ENCODE peak calls at places on chromosomes 2 and 18, in eight cellular contexts. B is HCT116, Q is neural progenitor cell, N is OCI-LY7, Z is GM23338, V is GM23248, P is PC-3, Y is MM.1S. C is an unnamed sample.

GRCh38 chr2:172677363-172677762 is 58.3 kb upstream of the RAPGEF4 start:
- DNase-seq in B (no peak), Q (no peak), N (no peak), Z (no peak), V (no peak), P (no peak), Y (no peak), C (no peak)

GRCh38 chr2:72917138-72917874 is at the start of gene EMX1:
- DNase-seq in B (peak), Q (peak), N (peak), Z (peak), V (peak), P (peak), Y (peak), C (peak)

GRCh38 chr18:74128114-74128513 is 19.5 kb downstream of the FBXO15 start:
- DNase-seq in B (no peak), Q (peak), N (no peak), Z (no peak), V (no peak), P (no peak), Y (no peak), C (no peak)

GRCh38 chr2:189096769-189097447 is 82.7 kb downstream of the COL5A2 start:
- DNase-seq in B (peak), Q (no peak), N (no peak), Z (no peak), V (peak), P (peak), Y (no peak), C (peak)

GRCh38 chr2:59389240-59389639 is 1148.1 kb upstream of the FANCL start:
- DNase-seq in B (no peak), Q (no peak), N (no peak), Z (no peak), V (peak), P (no peak), Y (no peak), C (peak)

GRCh38 chr2:233563663-233564430 is 2.7 kb downstream of the USP40 start:
- DNase-seq in B (no peak), Q (no peak), N (no peak), Z (no peak), V (peak), P (no peak), Y (no peak), C (no peak)

GRCh38 chr2:73059106-73059505 is 12.4 kb downstream of the SFXN5 start:
- DNase-seq in B (no peak), Q (no peak), N (no peak), Z (no peak), V (no peak), P (no peak), Y (no peak), C (no peak)

GRCh38 chr2:172446524-172447063 is 19.2 kb downstream of the ITGA6 start:
- DNase-seq in B (no peak), Q (no peak), N (no peak), Z (no peak), V (no peak), P (peak), Y (peak), C (no peak)

GRCh38 chr18:68121308-68121707 is 593.6 kb downstream of the TMX3 start:
- DNase-seq in B (no peak), Q (peak), N (no peak), Z (peak), V (no peak), P (peak), Y (no peak), C (no peak)

GRCh38 chr2:201622306-201622705 is 21.0 kb downstream of the TMEM237 start:
- DNase-seq in B (no peak), Q (no peak), N (no peak), Z (no peak), V (no peak), P (no peak), Y (no peak), C (no peak)

GRCh38 chr2:218026676-218027425 is 24.1 kb upstream of the TNS1 start:
- DNase-seq in B (no peak), Q (no peak), N (no peak), Z (no peak), V (no peak), P (no peak), Y (no peak), C (no peak)

GRCh38 chr2:38765149-38765548 is 12.9 kb upstream of the GEMIN6 start:
- DNase-seq in B (no peak), Q (no peak), N (no peak), Z (no peak), V (peak), P (peak), Y (no peak), C (no peak)

GRCh38 chr2:59726226-59726800 is 827.1 kb downstream of the BCL11A start:
- DNase-seq in B (no peak), Q (peak), N (no peak), Z (no peak), V (no peak), P (no peak), Y (peak), C (no peak)

GRCh38 chr2:234730066-234730640 is 221.7 kb upstream of the SH3BP4 start:
- DNase-seq in B (no peak), Q (peak), N (no peak), Z (no peak), V (no peak), P (no peak), Y (no peak), C (no peak)

GRCh38 chr18:39366086-39366485 is 1800.5 kb upstream of the CELF4 start:
- DNase-seq in B (no peak), Q (no peak), N (no peak), Z (no peak), V (no peak), P (no peak), Y (no peak), C (no peak)

GRCh38 chr18:35835838-35836237 is 136.6 kb upstream of the RMP24 start:
- DNase-seq in B (no peak), Q (no peak), N (no peak), Z (no peak), V (no peak), P (no peak), Y (no peak), C (no peak)

GRCh38 chr2:12547771-12548170 is 169.0 kb upstream of the TRIB2 start:
- DNase-seq in B (no peak), Q (peak), N (no peak), Z (peak), V (no peak), P (no peak), Y (no peak), C (no peak)

GRCh38 chr2:143229411-143229810 is 100.2 kb downstream of the ARHGAP15 start:
- DNase-seq in B (no peak), Q (peak), N (no peak), Z (peak), V (no peak), P (no peak), Y (no peak), C (no peak)

GRCh38 chr18:11071300-11071699 is 78.1 kb downstream of the PIEZO2 start:
- DNase-seq in B (no peak), Q (no peak), N (no peak), Z (no peak), V (no peak), P (no peak), Y (no peak), C (no peak)

GRCh38 chr18:33821503-33821902 is 243.5 kb downstream of the ASXL3 start:
- DNase-seq in B (no peak), Q (no peak), N (no peak), Z (no peak), V (peak), P (peak), Y (no peak), C (peak)

GRCh38 chr2:127700527-127701192 is 637 bp upstream of the SFT2D3 start:
- DNase-seq in B (peak), Q (peak), N (peak), Z (peak), V (peak), P (peak), Y (peak), C (peak)

GRCh38 chr18:9810994-9811393 is 74.8 kb upstream of the TXNDC2 start:
- DNase-seq in B (no peak), Q (peak), N (no peak), Z (peak), V (no peak), P (no peak), Y (no peak), C (no peak)

GRCh38 chr2:131105156-131105949 is at the start of gene PLEKHB2:
- DNase-seq in B (peak), Q (peak), N (peak), Z (peak), V (peak), P (peak), Y (peak), C (peak)

GRCh38 chr18:55488473-55488872 is 99.5 kb downstream of the TCF4 start:
- DNase-seq in B (no peak), Q (peak), N (no peak), Z (peak), V (no peak), P (no peak), Y (no peak), C (no peak)

GRCh38 chr18:23231340-23232021 is 96.2 kb downstream of the CABLES1 start:
- DNase-seq in B (no peak), Q (no peak), N (peak), Z (no peak), V (peak), P (peak), Y (no peak), C (peak)

GRCh38 chr18:24019641-24020331 is 5.2 kb downstream of the TTC39C start:
- DNase-seq in B (no peak), Q (no peak), N (peak), Z (no peak), V (no peak), P (no peak), Y (peak), C (no peak)

GRCh38 chr18:75475228-75475627 is 47.7 kb upstream of the SMIM21 start:
- DNase-seq in B (no peak), Q (no peak), N (no peak), Z (no peak), V (peak), P (peak), Y (no peak), C (peak)

GRCh38 chr18:43563780-43564179 is 286.5 kb upstream of the SYT4 start:
- DNase-seq in B (no peak), Q (peak), N (peak), Z (peak), V (peak), P (peak), Y (peak), C (peak)

GRCh38 chr2:59882822-59883221 is 670.6 kb downstream of the BCL11A start:
- DNase-seq in B (no peak), Q (no peak), N (no peak), Z (no peak), V (no peak), P (no peak), Y (no peak), C (no peak)

DNA sequence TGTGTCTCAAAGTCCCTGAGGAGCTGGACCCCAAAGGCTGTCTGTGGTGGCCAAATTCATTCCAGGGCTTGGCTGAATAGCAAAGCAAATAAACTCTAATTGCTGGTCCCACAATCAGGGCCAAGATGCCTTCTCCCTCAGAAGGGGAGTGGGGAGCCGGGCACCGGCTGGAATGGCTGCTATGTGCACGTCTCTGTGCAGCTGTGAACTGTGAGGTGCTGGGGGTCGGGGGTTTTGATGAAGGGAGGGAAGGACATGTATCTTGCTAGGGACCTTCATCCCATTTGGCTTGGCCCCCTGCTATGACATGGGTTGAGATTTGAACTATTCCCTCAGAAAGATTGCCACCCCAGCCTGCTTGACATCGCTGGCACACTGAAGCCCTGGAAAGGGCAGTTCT is 60.4 kb downstream of the CIB4 start:
- DNase-seq in B (no peak), Q (no peak), N (no peak), Z (no peak), V (no peak), P (no peak), Y (no peak), C (no peak)
- TF ChIP-seq EZH2phosphoT487 in B (no peak), Q (no peak), N (no peak), Z (no peak), V (no peak), P (no peak), Y (no peak), C (no peak)

GRCh38 chr2:54610700-54611099 is 112.8 kb upstream of the EML6 start:
- DNase-seq in B (no peak), Q (no peak), N (no peak), Z (no peak), V (peak), P (no peak), Y (no peak), C (no peak)
- TF ChIP-seq EZH2phosphoT487 in B (no peak), Q (no peak), N (no peak), Z (no peak), V (no peak), P (no peak), Y (no peak), C (no peak)

GRCh38 chr18:63774511-63774910 is 707 bp upstream of the SERPINB7 start:
- DNase-seq in B (no peak), Q (no peak), N (no peak), Z (no peak), V (peak), P (peak), Y (no peak), C (no peak)
- TF ChIP-seq EZH2phosphoT487 in B (no peak), Q (no peak), N (no peak), Z (no peak), V (no peak), P (no peak), Y (no peak), C (no peak)

GRCh38 chr2:240570531-240571313 is 2.4 kb downstream of the RNPEPL1 start:
- DNase-seq in B (no peak), Q (no peak), N (no peak), Z (no peak), V (no peak), P (no peak), Y (no peak), C (no peak)

GRCh38 chr2:240567872-240568677 is at the start of gene RNPEPL1:
- DNase-seq in B (no peak), Q (peak), N (peak), Z (peak), V (peak), P (peak), Y (peak), C (peak)

GRCh38 chr2:240569998-240570530 is 1.8 kb downstream of the RNPEPL1 start:
- DNase-seq in B (no peak), Q (no peak), N (no peak), Z (no peak), V (no peak), P (no peak), Y (no peak), C (no peak)

GRCh38 chr2:240568678-240569522 is 616 bp downstream of the RNPEPL1 start:
- DNase-seq in B (no peak), Q (peak), N (peak), Z (peak), V (peak), P (peak), Y (peak), C (peak)

DNA sequence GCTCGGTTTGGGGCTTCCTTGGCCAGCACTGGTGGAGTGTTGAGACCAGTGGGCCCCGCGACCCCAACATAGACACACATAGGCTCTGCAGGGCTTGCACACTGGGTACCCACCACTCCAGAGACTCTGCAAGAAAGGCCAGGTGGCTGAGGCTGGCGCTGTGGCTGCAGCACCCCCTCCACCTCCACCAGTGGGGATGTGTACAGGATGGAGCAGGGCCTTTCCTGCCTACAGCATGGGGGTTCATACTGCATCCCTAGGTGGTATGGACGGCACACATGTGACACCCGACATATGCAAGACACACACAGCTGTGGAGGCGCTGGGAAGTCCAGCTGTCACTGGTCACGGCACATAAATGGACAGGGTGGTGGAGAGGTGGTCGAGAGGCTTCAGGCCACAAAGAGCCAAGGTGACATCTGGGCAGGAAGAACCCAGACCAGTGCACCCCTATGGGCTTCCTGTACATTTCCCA is 1.3 kb downstream of the RNPEPL1 start:
- DNase-seq in B (no peak), Q (no peak), N (peak), Z (no peak), V (no peak), P (no peak), Y (no peak), C (no peak)
- TF ChIP-seq EZH2phosphoT487 in B (no peak), Q (no peak), N (no peak), Z (no peak), V (no peak), P (no peak), Y (no peak), C (no peak)

GRCh38 chr18:3262234-3263171 is 570 bp downstream of the MYL12B start:
- DNase-seq in B (no peak), Q (no peak), N (peak), Z (peak), V (peak), P (peak), Y (peak), C (peak)
- TF ChIP-seq EZH2phosphoT487 in B (no peak), Q (no peak), N (no peak), Z (no peak), V (no peak), P (no peak), Y (no peak), C (no peak)

GRCh38 chr2:84963692-84964405 is 7.1 kb upstream of the KCMF1 start:
- DNase-seq in B (no peak), Q (no peak), N (no peak), Z (no peak), V (peak), P (peak), Y (no peak), C (peak)
- TF ChIP-seq EZH2phosphoT487 in B (no peak), Q (no peak), N (no peak), Z (no peak), V (no peak), P (no peak), Y (no peak), C (no peak)

GRCh38 chr2:69304685-69305084 is 82.3 kb downstream of the GFPT1 start:
- DNase-seq in B (no peak), Q (peak), N (no peak), Z (peak), V (no peak), P (no peak), Y (no peak), C (no peak)
- TF ChIP-seq EZH2phosphoT487 in B (no peak), Q (no peak), N (no peak), Z (no peak), V (no peak), P (no peak), Y (no peak), C (no peak)

DNA sequence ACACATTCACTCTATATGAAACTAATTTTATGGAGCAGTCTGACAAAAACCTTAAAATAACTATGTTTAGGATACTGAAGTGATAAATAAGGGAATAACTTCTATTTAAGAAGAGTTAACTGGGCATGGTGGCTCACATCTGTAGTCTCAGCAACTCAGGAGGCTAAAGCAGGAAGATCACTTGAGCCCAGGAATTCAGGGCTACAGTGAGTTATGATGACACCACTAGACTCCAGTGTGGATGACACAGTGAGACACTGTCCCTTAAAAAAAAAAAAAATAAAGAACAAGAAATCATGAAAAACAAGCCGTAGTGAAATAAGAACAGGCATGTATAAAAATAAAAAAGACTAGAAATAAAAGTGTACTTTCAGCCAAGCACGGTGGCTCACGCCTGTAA is 82.0 kb downstream of the THADA start:
- DNase-seq in B (no peak), Q (no peak), N (no peak), Z (no peak), V (peak), P (no peak), Y (no peak), C (no peak)
- TF ChIP-seq EZH2phosphoT487 in B (no peak), Q (no peak), N (no peak), Z (no peak), V (no peak), P (no peak), Y (no peak), C (no peak)

C was measured in hepatocyte.